ENCODE peak calls at places on chromosomes 2 and 18, in five cellular contexts. W is activated T-cell treated with anti-CD3 and anti-CD28 coated beads, Interleukin-2, amount 50 U/mL, for 1 hour; M is foreskin keratinocyte; R is NCI-H1092; G is globus pallidus. C is an unnamed sample.

GRCh38 chr2:192218970-192219369 is 24.2 kb upstream of the TMEFF2 start:
- DNase-seq in W (no peak), M (no peak), G (no peak), R (no peak), C (no peak)

GRCh38 chr18:59696311-59697235 is 650 bp downstream of the CCBE1 start:
- DNase-seq in W (no peak), M (peak), R (no peak), G (no peak), C (no peak)

GRCh38 chr18:39360072-39360471 is 1794.5 kb upstream of the CELF4 start:
- DNase-seq in G (no peak), M (no peak), R (no peak), W (no peak), C (no peak)

GRCh38 chr18:60649107-60649506 is 276.5 kb upstream of the MC4R start:
- DNase-seq in G (peak), M (no peak), W (no peak), R (peak), C (no peak)

GRCh38 chr2:212451786-212452200 is 86.8 kb downstream of the ERBB4 start:
- DNase-seq in R (no peak), M (peak), G (peak), W (no peak), C (no peak)

GRCh38 chr2:148860037-148860436 is 15.0 kb upstream of the KIF5C start:
- DNase-seq in W (no peak), R (no peak), M (no peak), G (no peak), C (no peak)

GRCh38 chr2:170822885-170823799 is 6.5 kb downstream of the GAD1 start:
- DNase-seq in W (peak), R (no peak), M (no peak), G (no peak), C (no peak)

GRCh38 chr2:74399785-74400184 is 19.7 kb upstream of the DCTN1 start:
- DNase-seq in R (no peak), G (no peak), W (no peak), M (no peak), C (no peak)

GRCh38 chr2:1709335-1709605 is 35.0 kb downstream of the PXDN start:
- DNase-seq in G (no peak), W (no peak), M (no peak), R (no peak), C (no peak)

GRCh38 chr2:172181840-172182239 is 79.1 kb upstream of the DLX2 start:
- DNase-seq in R (no peak), W (no peak), M (no peak), G (no peak), C (no peak)

C was measured in putamen.